ENCODE peak calls at places on chromosomes 5 and 9, in eight cellular contexts. One of them, this sample, is unnamed.

GRCh38 chr9:21817176-21817575 is 14.7 kb downstream of the MTAP start:
- DNase-seq in CD8-positive, alpha-beta T cell: no peak
- DNase-seq in SJCRH30: no peak
- DNase-seq in esophagus squamous epithelium: no peak
- DNase-seq in RWPE1: no peak
- DNase-seq in fibroblast of lung: peak
- DNase-seq in GM23338: no peak
- DNase-seq in breast epithelium: no peak
- DNase-seq in this sample: no peak

GRCh38 chr9:110334871-110335270 is 2.8 kb downstream of the TXNDC8 start:
- DNase-seq in CD8-positive, alpha-beta T cell: no peak
- DNase-seq in RWPE1: no peak
- DNase-seq in breast epithelium: no peak
- DNase-seq in SJCRH30: no peak
- DNase-seq in GM23338: no peak
- DNase-seq in esophagus squamous epithelium: no peak
- DNase-seq in fibroblast of lung: no peak
- DNase-seq in this sample: no peak

GRCh38 chr5:80153586-80154126 is 102.2 kb downstream of the SERINC5 start:
- DNase-seq in RWPE1: no peak
- DNase-seq in GM23338: no peak
- DNase-seq in CD8-positive, alpha-beta T cell: no peak
- DNase-seq in esophagus squamous epithelium: no peak
- DNase-seq in breast epithelium: no peak
- DNase-seq in SJCRH30: peak
- DNase-seq in fibroblast of lung: no peak
- DNase-seq in this sample: no peak

GRCh38 chr9:85414399-85414798 is 327.4 kb downstream of the AGTPBP1 start:
- DNase-seq in CD8-positive, alpha-beta T cell: no peak
- DNase-seq in fibroblast of lung: no peak
- DNase-seq in breast epithelium: no peak
- DNase-seq in SJCRH30: no peak
- DNase-seq in GM23338: no peak
- DNase-seq in RWPE1: no peak
- DNase-seq in esophagus squamous epithelium: no peak
- DNase-seq in this sample: no peak

GRCh38 chr9:128190516-128191405 is 611 bp downstream of the CIZ1 start:
- DNase-seq in esophagus squamous epithelium: no peak
- DNase-seq in GM23338: peak
- DNase-seq in breast epithelium: no peak
- DNase-seq in fibroblast of lung: peak
- DNase-seq in CD8-positive, alpha-beta T cell: no peak
- DNase-seq in SJCRH30: peak
- DNase-seq in RWPE1: no peak
- DNase-seq in this sample: peak

GRCh38 chr5:68480385-68480940 is 264.9 kb downstream of the PIK3R1 start:
- DNase-seq in breast epithelium: no peak
- DNase-seq in fibroblast of lung: no peak
- DNase-seq in esophagus squamous epithelium: no peak
- DNase-seq in RWPE1: no peak
- DNase-seq in CD8-positive, alpha-beta T cell: no peak
- DNase-seq in GM23338: no peak
- DNase-seq in SJCRH30: no peak
- DNase-seq in this sample: no peak

GRCh38 chr9:127780126-127780885 is 1.8 kb upstream of the SH2D3C start:
- DNase-seq in GM23338: no peak
- DNase-seq in CD8-positive, alpha-beta T cell: no peak
- DNase-seq in RWPE1: no peak
- DNase-seq in SJCRH30: no peak
- DNase-seq in esophagus squamous epithelium: no peak
- DNase-seq in breast epithelium: no peak
- DNase-seq in fibroblast of lung: no peak
- DNase-seq in this sample: no peak

GRCh38 chr5:118791986-118792734 is 196.2 kb downstream of the DTWD2 start:
- DNase-seq in breast epithelium: peak
- DNase-seq in fibroblast of lung: peak
- DNase-seq in CD8-positive, alpha-beta T cell: no peak
- DNase-seq in SJCRH30: peak
- DNase-seq in GM23338: peak
- DNase-seq in esophagus squamous epithelium: no peak
- DNase-seq in RWPE1: peak
- DNase-seq in this sample: no peak

GRCh38 chr5:138243794-138244193 is 30.6 kb downstream of the GFRA3 start:
- DNase-seq in fibroblast of lung: no peak
- DNase-seq in CD8-positive, alpha-beta T cell: no peak
- DNase-seq in esophagus squamous epithelium: no peak
- DNase-seq in breast epithelium: peak
- DNase-seq in RWPE1: no peak
- DNase-seq in SJCRH30: no peak
- DNase-seq in GM23338: no peak
- DNase-seq in this sample: no peak

GRCh38 chr5:72434781-72435437 is 72.3 kb downstream of the ZNF366 start:
- DNase-seq in fibroblast of lung: no peak
- DNase-seq in RWPE1: no peak
- DNase-seq in SJCRH30: no peak
- DNase-seq in esophagus squamous epithelium: no peak
- DNase-seq in breast epithelium: no peak
- DNase-seq in GM23338: no peak
- DNase-seq in CD8-positive, alpha-beta T cell: no peak
- DNase-seq in this sample: no peak
- H3K27ac ChIP-seq in fibroblast of lung: no peak
- H3K27ac ChIP-seq in RWPE1: no peak
- H3K27ac ChIP-seq in SJCRH30: no peak
- H3K27ac ChIP-seq in esophagus squamous epithelium: peak
- H3K27ac ChIP-seq in breast epithelium: peak
- H3K27ac ChIP-seq in GM23338: no peak
- H3K27ac ChIP-seq in CD8-positive, alpha-beta T cell: no peak
- H3K27ac ChIP-seq in this sample: no peak

GRCh38 chr9:72459308-72459707 is 62.1 kb upstream of the TMC1 start:
- DNase-seq in fibroblast of lung: no peak
- DNase-seq in CD8-positive, alpha-beta T cell: no peak
- DNase-seq in SJCRH30: peak
- DNase-seq in RWPE1: no peak
- DNase-seq in esophagus squamous epithelium: no peak
- DNase-seq in GM23338: no peak
- DNase-seq in breast epithelium: no peak
- DNase-seq in this sample: no peak
- H3K27ac ChIP-seq in fibroblast of lung: no peak
- H3K27ac ChIP-seq in CD8-positive, alpha-beta T cell: no peak
- H3K27ac ChIP-seq in SJCRH30: peak
- H3K27ac ChIP-seq in RWPE1: no peak
- H3K27ac ChIP-seq in esophagus squamous epithelium: no peak
- H3K27ac ChIP-seq in GM23338: no peak
- H3K27ac ChIP-seq in breast epithelium: no peak
- H3K27ac ChIP-seq in this sample: no peak

DNA sequence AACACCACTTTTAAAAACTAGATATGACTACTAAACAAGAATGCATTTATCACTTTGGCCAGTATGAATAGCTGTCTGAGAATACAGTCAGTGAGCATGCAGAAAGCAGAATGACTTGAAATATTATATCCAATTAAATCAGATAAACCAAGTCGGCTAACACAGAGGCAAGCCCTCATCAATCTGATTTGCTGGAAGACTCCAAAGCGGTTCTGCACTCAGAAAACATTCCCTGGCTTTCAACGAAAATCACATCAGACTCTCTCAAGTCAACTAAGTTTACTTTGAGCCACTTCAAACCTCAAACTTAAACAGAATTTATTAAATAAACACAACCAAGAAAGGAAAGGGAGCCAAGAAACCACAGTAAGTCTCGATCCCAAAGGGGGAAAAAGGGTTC is 1.4 kb downstream of the MYO10 start:
- DNase-seq in GM23338: peak
- DNase-seq in RWPE1: no peak
- DNase-seq in breast epithelium: no peak
- DNase-seq in esophagus squamous epithelium: no peak
- DNase-seq in CD8-positive, alpha-beta T cell: no peak
- DNase-seq in fibroblast of lung: peak
- DNase-seq in SJCRH30: no peak
- DNase-seq in this sample: no peak
- H3K27ac ChIP-seq in GM23338: no peak
- H3K27ac ChIP-seq in RWPE1: no peak
- H3K27ac ChIP-seq in breast epithelium: no peak
- H3K27ac ChIP-seq in esophagus squamous epithelium: peak
- H3K27ac ChIP-seq in CD8-positive, alpha-beta T cell: no peak
- H3K27ac ChIP-seq in fibroblast of lung: peak
- H3K27ac ChIP-seq in SJCRH30: no peak
- H3K27ac ChIP-seq in this sample: no peak

GRCh38 chr9:131290039-131290766 is 680 bp downstream of the PLPP7 start:
- DNase-seq in CD8-positive, alpha-beta T cell: no peak
- DNase-seq in GM23338: no peak
- DNase-seq in SJCRH30: peak
- DNase-seq in RWPE1: no peak
- DNase-seq in breast epithelium: no peak
- DNase-seq in fibroblast of lung: no peak
- DNase-seq in esophagus squamous epithelium: no peak
- DNase-seq in this sample: no peak

GRCh38 chr9:131291795-131292315 is 2.3 kb downstream of the PLPP7 start:
- DNase-seq in breast epithelium: no peak
- DNase-seq in CD8-positive, alpha-beta T cell: no peak
- DNase-seq in SJCRH30: no peak
- DNase-seq in RWPE1: no peak
- DNase-seq in esophagus squamous epithelium: no peak
- DNase-seq in fibroblast of lung: no peak
- DNase-seq in GM23338: no peak
- DNase-seq in this sample: no peak

GRCh38 chr9:131289301-131290038 is at the start of gene PLPP7:
- DNase-seq in RWPE1: no peak
- DNase-seq in fibroblast of lung: peak
- DNase-seq in GM23338: peak
- DNase-seq in SJCRH30: peak
- DNase-seq in breast epithelium: no peak
- DNase-seq in CD8-positive, alpha-beta T cell: no peak
- DNase-seq in esophagus squamous epithelium: no peak
- DNase-seq in this sample: no peak

GRCh38 chr9:131290767-131291370 is 1.3 kb downstream of the PLPP7 start:
- DNase-seq in GM23338: no peak
- DNase-seq in breast epithelium: no peak
- DNase-seq in RWPE1: no peak
- DNase-seq in CD8-positive, alpha-beta T cell: no peak
- DNase-seq in SJCRH30: no peak
- DNase-seq in esophagus squamous epithelium: no peak
- DNase-seq in fibroblast of lung: no peak
- DNase-seq in this sample: no peak

GRCh38 chr9:131292937-131293336 is 3.4 kb downstream of the PLPP7 start:
- DNase-seq in CD8-positive, alpha-beta T cell: no peak
- DNase-seq in SJCRH30: no peak
- DNase-seq in breast epithelium: no peak
- DNase-seq in fibroblast of lung: no peak
- DNase-seq in esophagus squamous epithelium: no peak
- DNase-seq in GM23338: no peak
- DNase-seq in RWPE1: no peak
- DNase-seq in this sample: no peak
- H3K27ac ChIP-seq in CD8-positive, alpha-beta T cell: no peak
- H3K27ac ChIP-seq in SJCRH30: no peak
- H3K27ac ChIP-seq in breast epithelium: no peak
- H3K27ac ChIP-seq in fibroblast of lung: no peak
- H3K27ac ChIP-seq in esophagus squamous epithelium: no peak
- H3K27ac ChIP-seq in GM23338: no peak
- H3K27ac ChIP-seq in RWPE1: no peak
- H3K27ac ChIP-seq in this sample: no peak

GRCh38 chr9:35844628-35845301 is 15.7 kb downstream of the TMEM8B start:
- DNase-seq in esophagus squamous epithelium: peak
- DNase-seq in CD8-positive, alpha-beta T cell: no peak
- DNase-seq in fibroblast of lung: peak
- DNase-seq in RWPE1: peak
- DNase-seq in GM23338: peak
- DNase-seq in SJCRH30: no peak
- DNase-seq in breast epithelium: peak
- DNase-seq in this sample: peak
- H3K27ac ChIP-seq in esophagus squamous epithelium: peak
- H3K27ac ChIP-seq in CD8-positive, alpha-beta T cell: no peak
- H3K27ac ChIP-seq in fibroblast of lung: peak
- H3K27ac ChIP-seq in RWPE1: no peak
- H3K27ac ChIP-seq in GM23338: peak
- H3K27ac ChIP-seq in SJCRH30: no peak
- H3K27ac ChIP-seq in breast epithelium: peak
- H3K27ac ChIP-seq in this sample: no peak

GRCh38 chr5:121698690-121699089 is 153.0 kb upstream of the FTMT start:
- DNase-seq in fibroblast of lung: no peak
- DNase-seq in esophagus squamous epithelium: no peak
- DNase-seq in breast epithelium: no peak
- DNase-seq in CD8-positive, alpha-beta T cell: no peak
- DNase-seq in SJCRH30: no peak
- DNase-seq in RWPE1: no peak
- DNase-seq in GM23338: no peak
- DNase-seq in this sample: no peak
- H3K27ac ChIP-seq in fibroblast of lung: no peak
- H3K27ac ChIP-seq in esophagus squamous epithelium: no peak
- H3K27ac ChIP-seq in breast epithelium: no peak
- H3K27ac ChIP-seq in CD8-positive, alpha-beta T cell: no peak
- H3K27ac ChIP-seq in SJCRH30: no peak
- H3K27ac ChIP-seq in RWPE1: no peak
- H3K27ac ChIP-seq in GM23338: no peak
- H3K27ac ChIP-seq in this sample: no peak

GRCh38 chr9:19640023-19640422 is 148.8 kb downstream of the SLC24A2 start:
- DNase-seq in fibroblast of lung: no peak
- DNase-seq in SJCRH30: no peak
- DNase-seq in esophagus squamous epithelium: no peak
- DNase-seq in RWPE1: no peak
- DNase-seq in GM23338: no peak
- DNase-seq in breast epithelium: no peak
- DNase-seq in CD8-positive, alpha-beta T cell: no peak
- DNase-seq in this sample: no peak

GRCh38 chr9:19642256-19642655 is 146.6 kb downstream of the SLC24A2 start:
- DNase-seq in SJCRH30: no peak
- DNase-seq in RWPE1: no peak
- DNase-seq in CD8-positive, alpha-beta T cell: no peak
- DNase-seq in GM23338: no peak
- DNase-seq in esophagus squamous epithelium: no peak
- DNase-seq in breast epithelium: no peak
- DNase-seq in fibroblast of lung: no peak
- DNase-seq in this sample: no peak

GRCh38 chr9:19637084-19637483 is 151.8 kb downstream of the SLC24A2 start:
- DNase-seq in CD8-positive, alpha-beta T cell: no peak
- DNase-seq in esophagus squamous epithelium: no peak
- DNase-seq in breast epithelium: no peak
- DNase-seq in GM23338: no peak
- DNase-seq in SJCRH30: no peak
- DNase-seq in fibroblast of lung: no peak
- DNase-seq in RWPE1: no peak
- DNase-seq in this sample: no peak

GRCh38 chr9:19643875-19644274 is 145.0 kb downstream of the SLC24A2 start:
- DNase-seq in CD8-positive, alpha-beta T cell: no peak
- DNase-seq in esophagus squamous epithelium: no peak
- DNase-seq in SJCRH30: no peak
- DNase-seq in breast epithelium: no peak
- DNase-seq in GM23338: no peak
- DNase-seq in RWPE1: no peak
- DNase-seq in fibroblast of lung: no peak
- DNase-seq in this sample: no peak

GRCh38 chr9:19641046-19641445 is 147.8 kb downstream of the SLC24A2 start:
- DNase-seq in breast epithelium: no peak
- DNase-seq in esophagus squamous epithelium: no peak
- DNase-seq in SJCRH30: no peak
- DNase-seq in GM23338: peak
- DNase-seq in fibroblast of lung: peak
- DNase-seq in CD8-positive, alpha-beta T cell: no peak
- DNase-seq in RWPE1: no peak
- DNase-seq in this sample: no peak
- H3K27ac ChIP-seq in breast epithelium: no peak
- H3K27ac ChIP-seq in esophagus squamous epithelium: no peak
- H3K27ac ChIP-seq in SJCRH30: no peak
- H3K27ac ChIP-seq in GM23338: no peak
- H3K27ac ChIP-seq in fibroblast of lung: no peak
- H3K27ac ChIP-seq in CD8-positive, alpha-beta T cell: no peak
- H3K27ac ChIP-seq in RWPE1: no peak
- H3K27ac ChIP-seq in this sample: no peak

This sample was measured in HL-60.